ENCODE peak calls at places on chromosomes 1 and 21, in ten cellular contexts. P, K, I, S, R, Q, E, H, T and C are unnamed samples. For H3K36me3, the result is how much of the 10 kb centered on the place peaks cover.

GRCh38 chr1:202709276-202710041 is 795 bp downstream of the SYT2 start:
- DNase-seq in I (no peak), T (no peak), K (no peak), P (no peak), Q (no peak), E (no peak), H (no peak), S (no peak), R (no peak), C (no peak)

GRCh38 chr1:198234511-198235251 is 77.9 kb downstream of the NEK7 start:
- DNase-seq in I (no peak), K (no peak), H (no peak), P (no peak), E (no peak), T (no peak), Q (no peak), S (peak), R (no peak), C (no peak)

GRCh38 chr1:234495231-234495990 is 16.4 kb upstream of the TARBP1 start:
- DNase-seq in H (no peak), P (no peak), Q (no peak), E (no peak), T (no peak), S (no peak), I (no peak), K (no peak), R (no peak), C (no peak)

GRCh38 chr1:173044656-173045055 is 6.1 kb downstream of the TNFSF18 start:
- DNase-seq in H (no peak), Q (no peak), R (no peak), S (no peak), P (no peak), E (no peak), T (no peak), I (no peak), K (no peak), C (no peak)

GRCh38 chr1:234683127-234683855 is 73.3 kb upstream of the IRF2BP2 start:
- DNase-seq in T (peak), Q (no peak), R (no peak), P (no peak), E (no peak), I (no peak), S (no peak), K (no peak), H (no peak), C (peak)

GRCh38 chr21:36209626-36210171 is 53.1 kb downstream of the DOP1B start:
- DNase-seq in P (no peak), R (peak), I (peak), T (no peak), K (peak), Q (peak), E (peak), S (peak), H (peak), C (peak)

GRCh38 chr1:188237573-188238353 is 1409.0 kb downstream of the PLA2G4A start:
- DNase-seq in T (no peak), S (peak), Q (no peak), E (no peak), I (no peak), R (no peak), P (no peak), K (no peak), H (peak), C (no peak)

GRCh38 chr1:116855788-116856187 is 53.9 kb upstream of the PTGFRN start:
- DNase-seq in P (no peak), R (no peak), K (no peak), H (no peak), S (no peak), E (no peak), I (no peak), Q (no peak), T (no peak), C (no peak)

GRCh38 chr1:65992160-65993046 is 199.7 kb downstream of the PDE4B start:
- DNase-seq in E (no peak), R (no peak), I (no peak), Q (no peak), H (no peak), S (no peak), K (no peak), T (no peak), P (no peak), C (no peak)

GRCh38 chr1:241916196-241916595 is 41.4 kb upstream of the BECN2 start:
- DNase-seq in T (no peak), R (no peak), Q (no peak), S (no peak), H (no peak), K (no peak), E (no peak), P (no peak), I (peak), C (no peak)

GRCh38 chr1:204678721-204679455 is 6.7 kb downstream of the LRRN2 start:
- DNase-seq in P (no peak), R (no peak), E (no peak), T (no peak), I (no peak), S (no peak), H (no peak), K (no peak), Q (no peak), C (no peak)

GRCh38 chr1:25536124-25536523 is 7.3 kb upstream of the LDLRAP1 start:
- DNase-seq in R (no peak), E (no peak), S (no peak), H (no peak), I (no peak), P (no peak), T (no peak), Q (no peak), K (no peak), C (no peak)

GRCh38 chr1:226001852-226002666 is 2.9 kb upstream of the SDE2 start:
- DNase-seq in R (peak), E (peak), K (no peak), P (no peak), Q (peak), H (no peak), I (peak), S (peak), T (peak), C (peak)

GRCh38 chr1:65425697-65426096 is 5.2 kb downstream of the LEPR start:
- DNase-seq in T (no peak), I (peak), P (no peak), Q (no peak), K (no peak), E (no peak), S (peak), H (no peak), R (no peak), C (no peak)

GRCh38 chr1:90501281-90501680 is 215.8 kb downstream of the BARHL2 start:
- DNase-seq in S (no peak), R (no peak), T (no peak), P (no peak), H (no peak), Q (no peak), I (no peak), E (no peak), K (no peak), C (no peak)

GRCh38 chr1:81505831-81506230 is 294.9 kb upstream of the ADGRL2 start:
- DNase-seq in T (no peak), R (no peak), P (no peak), K (no peak), S (no peak), E (no peak), I (no peak), H (no peak), Q (no peak), C (no peak)

GRCh38 chr1:155872527-155872926 is 13.2 kb downstream of the SYT11 start:
- DNase-seq in P (no peak), T (no peak), E (no peak), S (no peak), K (no peak), R (no peak), Q (no peak), H (no peak), I (no peak), C (no peak)

GRCh38 chr21:45234127-45234526 is 53.6 kb downstream of the POFUT2 start:
- DNase-seq in P (no peak), K (no peak), Q (no peak), R (no peak), I (no peak), H (no peak), S (no peak), T (peak), E (no peak), C (no peak)

GRCh38 chr1:241847796-241848668 is at the start of gene EXO1:
- DNase-seq in H (peak), R (peak), T (peak), Q (peak), P (no peak), K (peak), S (peak), E (peak), I (peak), C (peak)

GRCh38 chr1:156474966-156475365 is 25.6 kb downstream of the MEF2D start:
- DNase-seq in T (no peak), R (no peak), H (no peak), S (no peak), Q (no peak), I (no peak), P (no peak), E (no peak), K (no peak), C (no peak)

GRCh38 chr1:184223216-184223615 is 163.6 kb upstream of the C1orf21 start:
- DNase-seq in E (no peak), I (no peak), P (no peak), S (no peak), R (no peak), H (no peak), T (no peak), K (peak), Q (no peak), C (no peak)

GRCh38 chr1:214303538-214303937 is 22.6 kb downstream of the SMYD2 start:
- DNase-seq in E (no peak), T (no peak), P (no peak), H (no peak), K (no peak), S (no peak), R (no peak), I (no peak), Q (no peak), C (no peak)

GRCh38 chr1:71526824-71527223 is 446.0 kb upstream of the ZRANB2 start:
- DNase-seq in S (no peak), K (no peak), H (no peak), T (no peak), E (no peak), R (no peak), P (no peak), I (no peak), Q (no peak), C (no peak)

GRCh38 chr1:112325504-112325903 is 70.5 kb upstream of the CTTNBP2NL start:
- DNase-seq in E (no peak), Q (no peak), T (no peak), H (no peak), R (no peak), S (no peak), P (no peak), I (no peak), K (no peak), C (no peak)

GRCh38 chr21:44299085-44299457 is 782 bp upstream of the PFKL start:
- DNase-seq in T (no peak), H (no peak), R (no peak), K (no peak), Q (no peak), E (no peak), P (no peak), I (no peak), S (peak), C (no peak)

GRCh38 chr1:89499320-89499719 is 25.3 kb upstream of the LRRC8B start:
- DNase-seq in I (no peak), E (peak), K (no peak), H (no peak), Q (no peak), T (no peak), P (no peak), R (no peak), S (no peak), C (peak)

GRCh38 chr1:111768023-111768422 is 12.3 kb downstream of the DDX20 start:
- DNase-seq in H (no peak), T (no peak), I (no peak), S (no peak), Q (no peak), K (no peak), E (no peak), P (no peak), R (no peak), C (no peak)

GRCh38 chr1:15684042-15684461 is at the start of gene PLEKHM2:
- DNase-seq in I (no peak), H (no peak), S (no peak), Q (peak), E (peak), P (no peak), K (no peak), T (no peak), R (peak), C (no peak)

GRCh38 chr21:43292041-43292865 is 123.4 kb downstream of the CRYAA start:
- DNase-seq in S (no peak), K (no peak), P (no peak), T (no peak), R (no peak), Q (no peak), I (no peak), H (no peak), E (no peak), C (no peak)

GRCh38 chr21:43289442-43289841 is 120.6 kb downstream of the CRYAA start:
- DNase-seq in E (no peak), R (no peak), I (no peak), Q (no peak), H (no peak), T (no peak), P (no peak), K (no peak), S (no peak), C (no peak)

GRCh38 chr21:43291347-43291950 is 122.6 kb downstream of the CRYAA start:
- DNase-seq in T (no peak), H (no peak), I (no peak), E (no peak), R (no peak), Q (no peak), S (no peak), P (no peak), K (no peak), C (no peak)

GRCh38 chr21:43289966-43290365 is 121.2 kb downstream of the CRYAA start:
- DNase-seq in S (no peak), T (no peak), P (no peak), H (no peak), R (no peak), K (no peak), I (no peak), Q (no peak), E (no peak), C (no peak)

GRCh38 chr21:43290529-43291346 is 121.9 kb downstream of the CRYAA start:
- DNase-seq in Q (no peak), P (no peak), K (no peak), H (no peak), T (no peak), R (peak), S (no peak), E (no peak), I (no peak), C (no peak)
- TF ChIP-seq POLR2AphosphoS5 in Q (no peak), P (no peak), K (no peak), H (no peak), T (no peak), R (no peak), S (no peak), E (no peak), I (no peak), C (no peak)

GRCh38 chr1:1041092-1041503 is 21.2 kb downstream of the AGRN start:
- DNase-seq in Q (no peak), H (no peak), E (no peak), T (no peak), R (no peak), S (no peak), P (no peak), I (no peak), K (peak), C (no peak)
- H3K36me3 ChIP-seq in Q (under half), H (under half), E (under half), T (under half), R (under half), S (under half), P (under half), I (under half), K (under half), C (under half)

GRCh38 chr1:938088-938683 is 14.5 kb downstream of the SAMD11 start:
- DNase-seq in E (peak), R (peak), P (no peak), I (peak), S (no peak), H (no peak), Q (peak), K (no peak), T (no peak), C (peak)
- TF ChIP-seq CTCF in E (peak), R (peak), P (no peak), I (peak), S (peak), H (peak), Q (no peak), K (no peak), T (peak), C (peak)

GRCh38 chr1:245337829-245338484 is 183.2 kb downstream of the KIF26B start:
- DNase-seq in K (no peak), E (no peak), P (no peak), R (no peak), T (no peak), S (no peak), Q (peak), I (no peak), H (no peak), C (no peak)
- TF ChIP-seq POLR2AphosphoS5 in K (no peak), E (no peak), P (no peak), R (no peak), T (no peak), S (no peak), Q (no peak), I (no peak), H (no peak), C (no peak)